ENCODE peak calls at places on chromosomes 2 and 18, in six cellular contexts. One of them, this sample, is unnamed.

GRCh38 chr2:57973621-57974186 is 72.9 kb upstream of the VRK2 start:
- DNase-seq in GM12892: no peak
- DNase-seq in esophagus muscularis mucosa: no peak
- DNase-seq in stomach: no peak
- DNase-seq in breast epithelium: no peak
- DNase-seq in K562: no peak
- DNase-seq in this sample: no peak

GRCh38 chr2:190840572-190841172 is 39.9 kb upstream of the GLS start:
- DNase-seq in stomach: no peak
- DNase-seq in GM12892: no peak
- DNase-seq in breast epithelium: no peak
- DNase-seq in esophagus muscularis mucosa: no peak
- DNase-seq in K562: no peak
- DNase-seq in this sample: no peak

GRCh38 chr2:230714122-230714453 is 1.4 kb downstream of the CAB39 start:
- DNase-seq in stomach: no peak
- DNase-seq in GM12892: peak
- DNase-seq in breast epithelium: no peak
- DNase-seq in esophagus muscularis mucosa: no peak
- DNase-seq in K562: peak
- DNase-seq in this sample: no peak

GRCh38 chr2:192718340-192718739 is 523.6 kb upstream of the TMEFF2 start:
- DNase-seq in GM12892: no peak
- DNase-seq in K562: no peak
- DNase-seq in esophagus muscularis mucosa: no peak
- DNase-seq in breast epithelium: no peak
- DNase-seq in stomach: no peak
- DNase-seq in this sample: no peak

GRCh38 chr2:46828491-46829239 is 86.9 kb downstream of the MCFD2 start:
- DNase-seq in breast epithelium: no peak
- DNase-seq in K562: no peak
- DNase-seq in stomach: no peak
- DNase-seq in esophagus muscularis mucosa: no peak
- DNase-seq in GM12892: no peak
- DNase-seq in this sample: no peak

GRCh38 chr2:209473930-209474419 is 50.1 kb downstream of the MAP2 start:
- DNase-seq in esophagus muscularis mucosa: no peak
- DNase-seq in GM12892: no peak
- DNase-seq in stomach: no peak
- DNase-seq in breast epithelium: no peak
- DNase-seq in K562: no peak
- DNase-seq in this sample: no peak

GRCh38 chr2:237726401-237726830 is 72.2 kb upstream of the RBM44 start:
- DNase-seq in breast epithelium: no peak
- DNase-seq in K562: no peak
- DNase-seq in stomach: peak
- DNase-seq in esophagus muscularis mucosa: no peak
- DNase-seq in GM12892: no peak
- DNase-seq in this sample: peak

GRCh38 chr2:179954026-179954425 is 53.1 kb downstream of the CWC22 start:
- DNase-seq in breast epithelium: no peak
- DNase-seq in stomach: no peak
- DNase-seq in K562: no peak
- DNase-seq in esophagus muscularis mucosa: no peak
- DNase-seq in GM12892: no peak
- DNase-seq in this sample: no peak

GRCh38 chr18:35521133-35521532 is 23.4 kb upstream of the INO80C start:
- DNase-seq in K562: no peak
- DNase-seq in GM12892: no peak
- DNase-seq in stomach: no peak
- DNase-seq in esophagus muscularis mucosa: peak
- DNase-seq in breast epithelium: no peak
- DNase-seq in this sample: no peak

DNA sequence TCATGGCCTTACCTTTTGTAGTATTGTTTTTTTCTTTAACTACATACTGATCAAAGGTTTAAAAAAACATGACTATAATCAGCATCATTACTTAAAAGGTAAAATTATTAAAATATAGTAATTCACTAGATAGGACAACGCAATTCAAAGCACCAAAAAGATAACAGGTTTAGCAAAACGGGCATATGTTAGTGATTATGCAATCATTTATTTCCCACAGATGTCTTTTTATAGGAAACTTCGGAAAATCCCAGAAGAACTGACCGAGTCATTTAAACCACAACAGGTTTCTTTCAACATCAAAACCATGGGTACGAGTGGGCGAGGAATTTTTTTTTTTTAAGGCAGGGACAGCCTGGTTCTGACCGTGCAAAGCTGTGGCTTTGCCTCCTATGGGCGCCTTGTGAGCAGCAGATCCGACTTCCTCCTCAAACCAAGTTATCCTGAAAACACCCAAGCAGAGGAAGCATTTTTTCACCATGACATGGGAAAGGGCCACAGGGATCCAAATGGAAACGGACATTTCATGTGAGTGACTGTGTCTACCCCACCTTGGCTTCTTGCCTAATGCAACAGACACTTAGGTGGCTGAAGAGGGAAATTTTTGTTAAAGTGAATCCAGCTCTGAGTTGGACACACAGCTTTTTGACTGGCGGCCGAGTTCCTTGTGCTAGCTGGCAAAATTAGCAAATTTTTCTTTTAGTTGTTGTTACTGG is 487.2 kb upstream of the ZEB2 start:
- DNase-seq in K562: no peak
- DNase-seq in breast epithelium: no peak
- DNase-seq in esophagus muscularis mucosa: no peak
- DNase-seq in GM12892: no peak
- DNase-seq in stomach: no peak
- DNase-seq in this sample: peak
- TF ChIP-seq POLR2AphosphoS5 in K562: no peak
- TF ChIP-seq POLR2AphosphoS5 in breast epithelium: no peak
- TF ChIP-seq POLR2AphosphoS5 in esophagus muscularis mucosa: no peak
- TF ChIP-seq POLR2AphosphoS5 in GM12892: no peak
- TF ChIP-seq POLR2AphosphoS5 in stomach: no peak
- TF ChIP-seq POLR2AphosphoS5 in this sample: peak

GRCh38 chr2:144516981-144517824 is 2.7 kb downstream of the ZEB2 start:
- DNase-seq in GM12892: no peak
- DNase-seq in esophagus muscularis mucosa: no peak
- DNase-seq in stomach: no peak
- DNase-seq in breast epithelium: no peak
- DNase-seq in K562: peak
- DNase-seq in this sample: peak
- TF ChIP-seq POLR2A in GM12892: no peak
- TF ChIP-seq POLR2A in esophagus muscularis mucosa: no peak
- TF ChIP-seq POLR2A in stomach: peak
- TF ChIP-seq POLR2A in breast epithelium: no peak
- TF ChIP-seq POLR2A in K562: no peak
- TF ChIP-seq POLR2A in this sample: peak

GRCh38 chr2:88199912-88200682 is 30.0 kb downstream of the THNSL2 start:
- DNase-seq in stomach: peak
- DNase-seq in esophagus muscularis mucosa: no peak
- DNase-seq in K562: no peak
- DNase-seq in GM12892: no peak
- DNase-seq in breast epithelium: no peak
- DNase-seq in this sample: no peak
- TF ChIP-seq POLR2AphosphoS5 in stomach: no peak
- TF ChIP-seq POLR2AphosphoS5 in esophagus muscularis mucosa: no peak
- TF ChIP-seq POLR2AphosphoS5 in K562: no peak
- TF ChIP-seq POLR2AphosphoS5 in GM12892: no peak
- TF ChIP-seq POLR2AphosphoS5 in breast epithelium: no peak
- TF ChIP-seq POLR2AphosphoS5 in this sample: no peak

DNA sequence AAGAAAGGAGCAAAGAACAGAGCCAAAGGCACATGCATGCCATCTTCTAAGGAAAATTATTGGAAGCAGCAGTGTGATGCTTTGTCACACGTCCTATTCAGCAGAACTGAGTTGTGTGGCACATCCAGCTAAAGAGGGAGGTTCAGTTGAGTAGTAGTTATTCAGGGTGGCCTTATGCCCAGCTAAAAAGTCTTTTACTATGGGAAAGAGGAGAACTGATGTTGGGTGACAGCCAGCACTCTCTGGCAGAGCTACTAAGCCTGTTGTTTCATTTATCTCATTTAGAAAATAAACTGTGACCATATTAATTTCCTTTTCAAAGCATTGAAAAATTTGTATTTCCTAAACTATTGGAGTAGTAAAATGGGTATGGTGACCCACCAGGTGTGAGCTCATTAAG is 18.5 kb downstream of the ITGA6 start:
- DNase-seq in K562: no peak
- DNase-seq in esophagus muscularis mucosa: no peak
- DNase-seq in GM12892: no peak
- DNase-seq in breast epithelium: no peak
- DNase-seq in stomach: no peak
- DNase-seq in this sample: no peak
- TF ChIP-seq POLR2A in K562: no peak
- TF ChIP-seq POLR2A in esophagus muscularis mucosa: no peak
- TF ChIP-seq POLR2A in GM12892: no peak
- TF ChIP-seq POLR2A in breast epithelium: no peak
- TF ChIP-seq POLR2A in stomach: no peak
- TF ChIP-seq POLR2A in this sample: no peak

GRCh38 chr2:152716805-152717241 is 438 bp downstream of the PRPF40A start:
- DNase-seq in stomach: no peak
- DNase-seq in K562: peak
- DNase-seq in esophagus muscularis mucosa: no peak
- DNase-seq in GM12892: no peak
- DNase-seq in breast epithelium: no peak
- DNase-seq in this sample: no peak

GRCh38 chr2:152718047-152718908 is at the start of gene ARL6IP6:
- DNase-seq in esophagus muscularis mucosa: peak
- DNase-seq in stomach: peak
- DNase-seq in K562: peak
- DNase-seq in GM12892: peak
- DNase-seq in breast epithelium: peak
- DNase-seq in this sample: peak

GRCh38 chr2:152720794-152721193 is 2.4 kb downstream of the ARL6IP6 start:
- DNase-seq in stomach: no peak
- DNase-seq in K562: no peak
- DNase-seq in esophagus muscularis mucosa: no peak
- DNase-seq in breast epithelium: no peak
- DNase-seq in GM12892: no peak
- DNase-seq in this sample: no peak

GRCh38 chr2:152717242-152718046 is at the start of gene PRPF40A:
- DNase-seq in stomach: peak
- DNase-seq in esophagus muscularis mucosa: peak
- DNase-seq in breast epithelium: peak
- DNase-seq in GM12892: peak
- DNase-seq in K562: peak
- DNase-seq in this sample: peak

DNA sequence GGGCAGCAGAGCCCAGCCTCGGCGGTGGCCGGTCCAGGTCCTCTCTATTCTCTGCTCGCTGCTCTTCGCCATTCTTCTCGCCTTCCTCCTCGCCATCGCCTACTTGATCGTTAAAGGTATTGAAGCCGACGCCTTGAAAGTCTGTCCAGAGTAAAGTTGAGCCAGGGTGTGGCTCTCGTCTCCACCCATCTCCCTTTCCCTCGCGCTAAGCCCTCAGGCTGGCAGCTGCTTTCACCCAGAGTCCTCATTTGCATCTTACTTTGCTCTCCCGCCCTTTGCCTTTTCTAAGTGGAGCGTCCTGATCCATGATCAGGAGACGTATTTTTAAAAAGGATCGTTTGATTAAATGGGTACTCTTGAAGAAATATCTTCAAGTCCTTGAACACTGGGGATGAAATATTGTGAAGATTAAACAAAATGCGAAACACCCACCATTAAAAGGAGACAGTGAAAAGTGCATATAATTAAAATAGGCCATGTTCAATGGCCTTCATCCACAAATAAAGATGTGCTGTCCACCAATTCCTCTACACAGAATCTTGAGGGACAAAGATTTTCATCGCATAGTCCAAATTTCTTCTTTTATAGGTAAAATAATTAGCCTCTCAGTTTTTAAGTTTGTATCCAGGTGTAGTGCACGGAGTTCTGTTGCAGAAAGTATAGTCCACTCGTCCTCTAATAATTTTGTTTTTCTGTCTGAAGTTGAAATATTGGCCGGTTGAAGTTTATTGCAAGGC is 657 bp downstream of the ARL6IP6 start:
- DNase-seq in GM12892: no peak
- DNase-seq in breast epithelium: no peak
- DNase-seq in esophagus muscularis mucosa: no peak
- DNase-seq in stomach: peak
- DNase-seq in K562: peak
- DNase-seq in this sample: no peak
- TF ChIP-seq POLR2AphosphoS5 in GM12892: no peak
- TF ChIP-seq POLR2AphosphoS5 in breast epithelium: no peak
- TF ChIP-seq POLR2AphosphoS5 in esophagus muscularis mucosa: no peak
- TF ChIP-seq POLR2AphosphoS5 in stomach: no peak
- TF ChIP-seq POLR2AphosphoS5 in K562: no peak
- TF ChIP-seq POLR2AphosphoS5 in this sample: no peak

DNA sequence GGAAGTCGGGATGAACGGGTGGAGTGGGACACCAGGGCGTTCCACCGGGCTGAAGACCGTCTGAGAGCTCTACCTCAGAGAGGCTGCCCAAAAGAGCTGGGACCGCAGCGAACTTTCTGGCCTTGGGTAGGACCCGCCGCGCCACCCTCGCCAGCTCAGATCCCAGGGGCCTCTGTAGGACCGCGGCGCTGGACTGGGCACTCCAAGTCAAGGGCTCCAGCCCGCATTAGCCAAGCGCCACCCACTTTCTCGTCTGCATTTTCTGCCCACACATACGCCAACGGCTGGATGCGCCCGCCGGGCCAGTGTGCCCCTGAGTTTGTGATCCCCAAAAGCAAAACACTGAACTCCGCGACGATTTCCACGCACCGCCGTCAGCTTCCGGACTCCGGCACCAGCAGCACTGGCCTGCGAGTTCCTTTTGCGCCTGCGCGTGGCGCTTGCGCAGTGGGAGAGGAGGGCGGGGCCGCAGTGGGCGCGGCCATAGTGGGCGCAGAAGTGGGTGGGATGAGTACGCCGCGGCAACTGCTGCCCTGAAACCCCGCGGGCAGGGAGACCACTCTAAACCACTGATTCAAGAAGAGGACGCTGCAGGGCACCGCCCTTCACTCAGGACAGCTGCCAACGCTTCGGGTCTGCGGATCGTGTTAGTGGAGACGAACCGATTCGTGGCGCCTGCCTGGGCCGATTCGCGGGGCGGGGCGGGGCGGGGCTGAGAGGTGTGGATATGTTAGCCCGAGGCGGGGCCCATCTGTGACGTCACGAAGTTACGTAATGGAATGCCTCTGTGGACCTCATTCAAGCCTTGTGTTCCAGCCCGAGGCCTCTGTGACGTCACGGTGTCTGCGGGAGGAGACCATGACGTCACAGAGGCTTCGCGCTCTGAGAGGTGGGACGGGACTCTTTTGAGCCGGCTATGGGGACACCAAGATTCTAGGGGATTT is 10.5 kb downstream of the OSR1 start:
- DNase-seq in esophagus muscularis mucosa: peak
- DNase-seq in K562: peak
- DNase-seq in GM12892: peak
- DNase-seq in stomach: peak
- DNase-seq in breast epithelium: peak
- DNase-seq in this sample: peak
- TF ChIP-seq POLR2A in esophagus muscularis mucosa: peak
- TF ChIP-seq POLR2A in K562: peak
- TF ChIP-seq POLR2A in GM12892: peak
- TF ChIP-seq POLR2A in stomach: peak
- TF ChIP-seq POLR2A in breast epithelium: peak
- TF ChIP-seq POLR2A in this sample: peak

This sample was measured in suprapubic skin.